ENCODE peak calls at places on chromosomes 4 and X, in nine cellular contexts. U is uterus, S is cardiac muscle cell, B is thoracic aorta, C is pancreas, D is suprapubic skin, L is mammary epithelial cell, N is gastrocnemius medialis, X is PC-9. K is an unnamed sample. For H3K4me1, the result is how much of the 10 kb centered on the place peaks cover.

GRCh38 chrX:119537487-119537886 is 27.7 kb downstream of the STEEP1 start:
- DNase-seq in U (no peak), S (no peak), B (no peak), C (no peak), D (no peak), L (no peak), N (no peak), X (no peak), K (no peak)

GRCh38 chrX:30735839-30736238 is 82.6 kb downstream of the GK start:
- DNase-seq in U (peak), S (peak), B (no peak), C (peak), D (no peak), L (peak), N (no peak), X (no peak), K (peak)

GRCh38 chr4:105352826-105353225 is 121.0 kb downstream of the PPA2 start:
- DNase-seq in U (no peak), S (no peak), B (no peak), C (no peak), D (no peak), L (no peak), N (no peak), X (no peak), K (no peak)

GRCh38 chrX:123336666-123337065 is 152.6 kb downstream of the GRIA3 start:
- DNase-seq in U (no peak), S (no peak), B (no peak), C (no peak), D (no peak), L (peak), N (no peak), X (no peak), K (no peak)

GRCh38 chr4:14984452-14984851 is 17.8 kb upstream of the CPEB2 start:
- DNase-seq in U (no peak), S (peak), B (no peak), C (no peak), D (no peak), L (no peak), N (no peak), X (no peak), K (no peak)

GRCh38 chrX:119885554-119886428 is 9.9 kb upstream of the AKAP14 start:
- DNase-seq in U (no peak), S (peak), B (no peak), C (no peak), D (no peak), L (no peak), N (no peak), X (peak), K (no peak)

GRCh38 chr4:127139788-127140286 is 492.9 kb upstream of the INTU start:
- DNase-seq in U (no peak), S (no peak), B (no peak), C (no peak), D (no peak), L (no peak), N (no peak), X (no peak), K (no peak)

GRCh38 chr4:47729086-47729763 is 108.6 kb downstream of the CORIN start:
- DNase-seq in U (no peak), S (no peak), B (no peak), C (no peak), D (no peak), L (no peak), N (no peak), X (no peak), K (no peak)

GRCh38 chr4:72505314-72505744 is 63.7 kb downstream of the ADAMTS3 start:
- DNase-seq in U (peak), S (peak), B (no peak), C (no peak), D (no peak), L (peak), N (no peak), X (peak), K (no peak)

GRCh38 chrX:26871967-26872366 is 591.2 kb downstream of the PPP4R3C start:
- DNase-seq in U (no peak), S (no peak), B (no peak), C (no peak), D (no peak), L (no peak), N (no peak), X (no peak), K (no peak)

GRCh38 chr4:78568640-78569261 is 17.2 kb downstream of the ANXA3 start:
- DNase-seq in U (no peak), S (peak), B (no peak), C (no peak), D (no peak), L (no peak), N (no peak), X (no peak), K (no peak)

GRCh38 chr4:98568896-98569663 is 89.3 kb downstream of the TSPAN5 start:
- DNase-seq in U (no peak), S (peak), B (no peak), C (no peak), D (no peak), L (no peak), N (no peak), X (no peak), K (no peak)

GRCh38 chrX:63434206-63434605 is 83.1 kb upstream of the SPIN4 start:
- DNase-seq in U (no peak), S (no peak), B (no peak), C (no peak), D (no peak), L (no peak), N (no peak), X (peak), K (no peak)

GRCh38 chr4:173990879-173991231 is 292.6 kb downstream of the FBXO8 start:
- DNase-seq in U (peak), S (peak), B (no peak), C (no peak), D (no peak), L (no peak), N (no peak), X (no peak), K (peak)

GRCh38 chr4:181618038-181618618 is 625.1 kb upstream of the TENM3 start:
- DNase-seq in U (no peak), S (no peak), B (no peak), C (no peak), D (no peak), L (no peak), N (no peak), X (no peak), K (no peak)

GRCh38 chr4:124753941-124754581 is 41.5 kb upstream of the ANKRD50 start:
- DNase-seq in U (no peak), S (peak), B (no peak), C (peak), D (no peak), L (no peak), N (no peak), X (peak), K (no peak)

GRCh38 chr4:174396599-174396998 is 112.9 kb downstream of the CEP44 start:
- DNase-seq in U (no peak), S (no peak), B (no peak), C (no peak), D (no peak), L (no peak), N (no peak), X (no peak), K (no peak)

GRCh38 chr4:1172228-1172851 is at the start of gene SPON2:
- DNase-seq in U (peak), S (peak), B (no peak), C (no peak), D (no peak), L (no peak), N (no peak), X (no peak), K (no peak)

GRCh38 chr4:181647396-181648107 is 595.6 kb upstream of the TENM3 start:
- DNase-seq in U (no peak), S (peak), B (no peak), C (no peak), D (no peak), L (peak), N (no peak), X (no peak), K (no peak)

GRCh38 chrX:36908801-36909403 is 99.3 kb upstream of the FAM47C start:
- DNase-seq in U (no peak), S (peak), B (no peak), C (no peak), D (no peak), L (peak), N (no peak), X (no peak), K (no peak)

GRCh38 chrX:40468033-40468979 is 112.5 kb upstream of the ATP6AP2 start:
- DNase-seq in U (peak), S (peak), B (no peak), C (no peak), D (no peak), L (peak), N (peak), X (peak), K (peak)

GRCh38 chr4:38870098-38870850 is 2.7 kb downstream of the FAM114A1 start:
- DNase-seq in U (peak), S (no peak), B (no peak), C (no peak), D (no peak), L (no peak), N (no peak), X (no peak), K (no peak)

GRCh38 chrX:155880586-155881157 is 473 bp upstream of the VAMP7 start:
- DNase-seq in U (no peak), S (peak), B (no peak), C (no peak), D (no peak), L (no peak), N (no peak), X (no peak), K (no peak)

GRCh38 chr4:154490589-154491340 is 834 bp downstream of the DCHS2 start:
- DNase-seq in U (peak), S (no peak), B (no peak), C (peak), D (no peak), L (no peak), N (no peak), X (no peak), K (no peak)

GRCh38 chrX:130173190-130173895 is 1.6 kb downstream of the RAB33A start:
- DNase-seq in U (peak), S (peak), B (peak), C (no peak), D (no peak), L (no peak), N (peak), X (peak), K (peak)

GRCh38 chrX:10015711-10016515 is 48.8 kb downstream of the CLDN34 start:
- DNase-seq in U (peak), S (peak), B (no peak), C (peak), D (peak), L (no peak), N (peak), X (no peak), K (peak)

GRCh38 chr4:116275006-116275405 is 810.4 kb downstream of the TRAM1L1 start:
- DNase-seq in U (no peak), S (no peak), B (no peak), C (no peak), D (no peak), L (no peak), N (no peak), X (no peak), K (no peak)

GRCh38 chr4:153639556-153640475 is 44.3 kb upstream of the TLR2 start:
- DNase-seq in U (no peak), S (no peak), B (no peak), C (no peak), D (no peak), L (no peak), N (no peak), X (no peak), K (peak)

GRCh38 chr4:3009422-3009821 is 46.1 kb downstream of the GRK4 start:
- DNase-seq in U (no peak), S (peak), B (no peak), C (no peak), D (peak), L (peak), N (no peak), X (no peak), K (no peak)

GRCh38 chr4:17155486-17155885 is 257.0 kb upstream of the LDB2 start:
- DNase-seq in U (no peak), S (peak), B (no peak), C (no peak), D (no peak), L (no peak), N (no peak), X (no peak), K (no peak)
- TF ChIP-seq CTCF in U (no peak), S (peak), B (no peak), C (no peak), D (no peak), L (no peak), N (no peak), X (no peak), K (no peak)

GRCh38 chr4:87915621-87916020 is 59.9 kb upstream of the SPP1 start:
- DNase-seq in U (no peak), S (no peak), B (no peak), C (no peak), D (no peak), L (no peak), N (no peak), X (no peak), K (no peak)
- H3K4me1 ChIP-seq in U (under half), S (under half), B (under half), C (under half), D (under half), L (under half), N (under half), X (under half), K (under half)

GRCh38 chr4:186473933-186474332 is 81.4 kb downstream of the MTNR1A start:
- DNase-seq in U (no peak), S (no peak), B (no peak), C (no peak), D (no peak), L (no peak), N (no peak), X (no peak), K (no peak)

GRCh38 chr4:186471441-186471840 is 83.9 kb downstream of the MTNR1A start:
- DNase-seq in U (no peak), S (no peak), B (no peak), C (no peak), D (no peak), L (no peak), N (no peak), X (no peak), K (no peak)

GRCh38 chr4:186475202-186475601 is 80.2 kb downstream of the MTNR1A start:
- DNase-seq in U (no peak), S (no peak), B (no peak), C (no peak), D (no peak), L (no peak), N (no peak), X (no peak), K (no peak)

GRCh38 chr4:186472948-186473347 is 82.4 kb downstream of the MTNR1A start:
- DNase-seq in U (no peak), S (peak), B (no peak), C (no peak), D (no peak), L (peak), N (no peak), X (no peak), K (no peak)
- TF ChIP-seq CTCF in U (peak), S (peak), B (peak), C (peak), D (no peak), L (peak), N (no peak), X (peak), K (peak)

GRCh38 chr4:41074227-41074626 is 140.1 kb downstream of the APBB2 start:
- DNase-seq in U (no peak), S (no peak), B (no peak), C (no peak), D (no peak), L (no peak), N (no peak), X (no peak), K (no peak)

GRCh38 chr4:41069838-41070237 is 144.5 kb downstream of the APBB2 start:
- DNase-seq in U (no peak), S (no peak), B (no peak), C (no peak), D (no peak), L (no peak), N (no peak), X (no peak), K (no peak)

GRCh38 chr4:41069268-41069667 is 145.1 kb downstream of the APBB2 start:
- DNase-seq in U (peak), S (peak), B (no peak), C (no peak), D (no peak), L (no peak), N (no peak), X (no peak), K (no peak)

GRCh38 chr4:41070516-41071281 is 143.6 kb downstream of the APBB2 start:
- DNase-seq in U (no peak), S (peak), B (no peak), C (no peak), D (no peak), L (no peak), N (no peak), X (no peak), K (no peak)

GRCh38 chr4:41072021-41072777 is 142.1 kb downstream of the APBB2 start:
- DNase-seq in U (no peak), S (no peak), B (no peak), C (no peak), D (no peak), L (no peak), N (no peak), X (no peak), K (no peak)
- H3K4me1 ChIP-seq in U (under half), S (under half), B (under half), C (under half), D (under half), L (under half), N (under half), X (under half), K (under half)

GRCh38 chr4:121696641-121697461 is at the start of gene ANXA5:
- DNase-seq in U (peak), S (peak), B (peak), C (peak), D (peak), L (peak), N (peak), X (peak), K (peak)
- TF ChIP-seq CTCF in U (peak), S (peak), B (no peak), C (no peak), D (no peak), L (peak), N (peak), X (peak), K (peak)

DNA sequence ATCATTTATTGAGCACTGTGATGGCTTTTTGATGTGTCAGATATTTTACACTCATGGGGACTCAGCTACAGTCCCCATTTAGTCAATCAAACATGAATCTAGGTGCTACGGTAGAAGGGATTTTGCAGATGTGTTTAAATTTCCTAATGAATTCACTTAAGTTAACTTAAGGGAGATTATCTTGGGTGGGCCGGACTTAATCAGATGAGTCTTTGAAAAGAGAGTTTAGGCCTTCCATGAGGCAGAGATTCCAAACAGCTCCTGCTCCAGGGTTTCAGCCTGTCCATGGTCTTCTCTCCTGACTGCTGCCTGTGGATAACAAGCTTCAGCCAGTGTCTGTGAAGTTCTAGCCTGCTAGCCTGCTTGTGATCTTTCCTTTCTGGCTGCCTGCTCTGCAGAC is 202.4 kb downstream of the IDS start:
- DNase-seq in U (no peak), S (no peak), B (no peak), C (no peak), D (no peak), L (no peak), N (no peak), X (no peak), K (no peak)
- H3K4me1 ChIP-seq in U (under half), S (under half), B (under half), C (under half), D (under half), L (under half), N (under half), X (under half), K (under half)

GRCh38 chr4:142443469-142443868 is 402.6 kb downstream of the INPP4B start:
- DNase-seq in U (no peak), S (no peak), B (no peak), C (no peak), D (no peak), L (no peak), N (no peak), X (no peak), K (no peak)
- TF ChIP-seq CTCF in U (no peak), S (no peak), B (no peak), C (no peak), D (no peak), L (no peak), N (no peak), X (no peak), K (no peak)

DNA sequence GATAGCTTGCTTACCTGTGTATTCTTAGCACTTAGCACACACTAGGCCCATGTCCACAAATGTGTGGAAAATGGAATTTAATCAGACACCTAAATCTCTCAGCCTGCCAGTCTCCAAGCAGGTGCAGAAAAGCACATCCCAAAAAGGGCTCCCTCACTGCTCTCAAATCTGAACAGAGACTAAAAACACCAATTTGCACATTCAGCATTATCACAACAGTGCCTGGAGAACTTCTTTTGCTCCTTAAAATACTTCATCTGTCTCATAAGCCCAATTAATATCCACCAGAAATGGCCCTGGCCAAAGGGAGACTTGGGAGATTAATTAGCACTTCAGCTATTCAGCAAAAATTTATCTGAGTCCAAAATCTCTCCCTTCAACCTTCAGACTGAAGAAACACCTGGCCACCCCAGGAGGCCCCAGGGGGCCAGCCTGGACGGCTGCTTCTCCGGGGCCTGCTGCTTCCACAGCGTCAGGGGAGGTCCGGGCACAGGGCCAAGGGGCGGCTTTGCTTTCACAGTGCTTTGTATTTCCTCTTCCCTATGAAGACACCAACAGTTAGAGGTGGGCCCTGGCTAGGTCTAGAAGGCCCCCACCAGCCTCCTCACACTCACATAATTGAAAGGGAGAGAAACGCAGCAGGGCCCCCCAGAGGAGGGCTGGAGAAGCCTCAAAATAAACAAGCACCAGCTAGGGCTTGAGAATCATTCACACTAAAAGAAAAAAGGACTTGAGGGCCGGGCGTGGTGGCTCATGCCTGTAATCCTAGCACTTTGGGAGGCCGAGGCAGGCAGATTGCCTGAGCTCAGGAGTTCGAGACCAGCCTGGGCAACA is 18.0 kb downstream of the SCD5 start:
- DNase-seq in U (peak), S (peak), B (no peak), C (peak), D (no peak), L (no peak), N (no peak), X (peak), K (peak)
- H3K4me1 ChIP-seq in U (under half), S (under half), B (under half), C (under half), D (under half), L (under half), N (under half), X (half or more), K (under half)

GRCh38 chr4:147250062-147250461 is 230.8 kb upstream of the EDNRA start:
- DNase-seq in U (no peak), S (no peak), B (no peak), C (no peak), D (no peak), L (no peak), N (no peak), X (no peak), K (no peak)

GRCh38 chr4:147247577-147247976 is 233.3 kb upstream of the EDNRA start:
- DNase-seq in U (no peak), S (no peak), B (no peak), C (no peak), D (no peak), L (no peak), N (no peak), X (no peak), K (no peak)

GRCh38 chr4:147244786-147245185 is 236.1 kb upstream of the EDNRA start:
- DNase-seq in U (no peak), S (no peak), B (no peak), C (no peak), D (no peak), L (no peak), N (no peak), X (no peak), K (no peak)

DNA sequence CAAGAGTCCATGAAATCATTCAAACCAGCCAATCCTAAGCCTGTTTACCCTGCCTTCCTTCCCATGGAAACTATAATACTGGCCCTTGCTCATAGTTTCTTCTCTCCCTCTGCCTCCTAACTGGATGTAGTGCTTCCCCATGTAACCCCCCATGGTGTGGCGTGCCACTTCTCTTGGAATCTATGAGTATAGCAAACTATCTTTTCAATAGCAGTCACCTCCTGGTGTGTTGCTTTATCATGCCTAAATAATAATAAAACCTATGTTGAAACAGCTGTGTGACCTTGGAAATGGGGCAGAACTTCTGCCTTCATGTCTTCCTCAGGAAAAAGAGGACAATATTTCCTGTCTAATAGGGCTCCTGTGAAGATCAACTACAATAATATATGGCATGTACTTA is 234.8 kb upstream of the EDNRA start:
- DNase-seq in U (no peak), S (no peak), B (no peak), C (no peak), D (no peak), L (no peak), N (no peak), X (no peak), K (no peak)
- TF ChIP-seq CTCF in U (no peak), S (no peak), B (no peak), C (no peak), D (no peak), L (no peak), N (no peak), X (no peak), K (no peak)

K was measured in right atrium auricular region.